ENCODE peak calls at places on chromosomes 4 and X, in six cellular contexts. G is CD4-positive, CD25-positive, alpha-beta regulatory T cell; V is HEK293T; Y is chondrocyte; K is posterior cingulate gyrus; L is left ventricle myocardium inferior. Q is an unnamed sample.

GRCh38 chrX:124346064-124346876 is at the start of gene SH2D1A:
- DNase-seq in G (peak), V (no peak), K (no peak), L (no peak), Y (no peak), Q (no peak)

GRCh38 chrX:73817381-73818199 is 254.6 kb downstream of the CHIC1 start:
- DNase-seq in L (no peak), K (no peak), V (no peak), Y (no peak), G (no peak), Q (no peak)

GRCh38 chr4:98283219-98284199 is 22.3 kb downstream of the RAP1GDS1 start:
- DNase-seq in L (no peak), K (no peak), Y (no peak), V (no peak), G (no peak), Q (no peak)

GRCh38 chr4:124526321-124526720 is 186.2 kb downstream of the ANKRD50 start:
- DNase-seq in K (no peak), G (no peak), Y (no peak), L (no peak), V (no peak), Q (no peak)

GRCh38 chr4:60088803-60089202 is 1111.3 kb upstream of the ADGRL3 start:
- DNase-seq in Y (no peak), K (no peak), G (no peak), V (no peak), L (no peak), Q (no peak)

GRCh38 chrX:11733614-11734013 is 24.4 kb upstream of the MSL3 start:
- DNase-seq in L (no peak), K (no peak), Y (no peak), V (no peak), G (no peak), Q (no peak)

GRCh38 chr4:176464748-176465147 is 145.0 kb downstream of the SPCS3 start:
- DNase-seq in L (no peak), Y (no peak), K (no peak), G (no peak), V (no peak), Q (no peak)

GRCh38 chr4:112706840-112707207 is 69.9 kb downstream of the LARP7 start:
- DNase-seq in V (no peak), L (no peak), Y (no peak), K (no peak), G (no peak), Q (no peak)

GRCh38 chrX:85288992-85289723 is 45.4 kb downstream of the ZNF711 start:
- DNase-seq in K (no peak), Y (no peak), L (no peak), G (no peak), V (no peak), Q (no peak)

GRCh38 chrX:2894885-2895292 is 34.2 kb downstream of the ARSD start:
- DNase-seq in Y (no peak), L (no peak), G (no peak), V (peak), K (no peak), Q (no peak)

GRCh38 chr4:96649536-96649935 is 809.6 kb downstream of the PDHA2 start:
- DNase-seq in K (no peak), Y (no peak), G (no peak), L (no peak), V (no peak), Q (no peak)

GRCh38 chr4:83605744-83606172 is 69.8 kb downstream of the GPAT3 start:
- DNase-seq in K (no peak), L (no peak), V (no peak), G (no peak), Y (no peak), Q (no peak)

GRCh38 chrX:49316085-49316484 is 5.8 kb upstream of the GAGE12J start:
- DNase-seq in Y (no peak), L (no peak), G (no peak), K (no peak), V (no peak), Q (no peak)

GRCh38 chrX:145405012-145405411 is 157.7 kb downstream of the SPANXN1 start:
- DNase-seq in V (peak), G (peak), Y (no peak), L (no peak), K (no peak), Q (no peak)

GRCh38 chrX:48022740-48023139 is 16.0 kb downstream of the SPACA5 start:
- DNase-seq in V (no peak), K (no peak), Y (no peak), G (no peak), L (no peak), Q (no peak)

GRCh38 chr4:76866641-76867040 is 31.3 kb downstream of the SOWAHB start:
- DNase-seq in G (no peak), K (no peak), Y (no peak), L (no peak), V (no peak), Q (no peak)

GRCh38 chr4:88440146-88440545 is 16.8 kb upstream of the HERC5 start:
- DNase-seq in G (no peak), V (no peak), K (no peak), Y (no peak), L (no peak), Q (no peak)

GRCh38 chr4:7625073-7625472 is 190.3 kb upstream of the PSAPL1 start:
- DNase-seq in L (no peak), G (no peak), K (no peak), Y (no peak), V (no peak), Q (no peak)

GRCh38 chr4:123856689-123857545 is 460.3 kb downstream of the SPRY1 start:
- DNase-seq in V (peak), L (peak), K (no peak), G (no peak), Y (no peak), Q (no peak)

GRCh38 chrX:39331062-39331704 is 529.9 kb downstream of the MID1IP1 start:
- DNase-seq in L (no peak), G (no peak), Y (no peak), V (no peak), K (no peak), Q (peak)

GRCh38 chr4:47718691-47719090 is 119.2 kb downstream of the CORIN start:
- DNase-seq in L (no peak), G (no peak), V (no peak), Y (no peak), K (no peak), Q (no peak)

GRCh38 chr4:67122029-67122428 is 423.3 kb downstream of the CENPC start:
- DNase-seq in V (peak), G (no peak), K (no peak), Y (no peak), L (no peak), Q (no peak)

GRCh38 chr4:161762796-161763195 is 401.0 kb downstream of the FSTL5 start:
- DNase-seq in V (no peak), G (no peak), L (no peak), Y (no peak), K (no peak), Q (no peak)

GRCh38 chr4:150297861-150298474 is 219.7 kb downstream of the DCLK2 start:
- DNase-seq in G (peak), K (no peak), V (no peak), Y (no peak), L (no peak), Q (peak)

GRCh38 chr4:173038192-173038896 is 130.3 kb upstream of the GALNT7 start:
- DNase-seq in V (no peak), K (no peak), Y (no peak), L (no peak), G (no peak), Q (no peak)

GRCh38 chrX:43448688-43449087 is 207.4 kb upstream of the MAOA start:
- DNase-seq in L (no peak), G (no peak), Y (no peak), V (no peak), K (no peak), Q (no peak)

GRCh38 chrX:3962511-3963350 is 249.3 kb upstream of the PRKX start:
- DNase-seq in L (no peak), V (peak), K (no peak), Y (no peak), G (peak), Q (no peak)

GRCh38 chr4:83552085-83552484 is 16.2 kb downstream of the GPAT3 start:
- DNase-seq in V (no peak), G (no peak), L (no peak), Y (no peak), K (no peak), Q (no peak)

GRCh38 chr4:2798399-2799301 is 5.8 kb downstream of the SH3BP2 start:
- DNase-seq in G (peak), L (peak), Y (peak), V (no peak), K (no peak), Q (peak)

GRCh38 chrX:113802837-113803236 is 781.0 kb upstream of the HTR2C start:
- DNase-seq in Y (no peak), K (no peak), G (no peak), V (no peak), L (no peak), Q (no peak)

GRCh38 chr4:126215759-126216158 is 901.0 kb downstream of the FAT4 start:
- DNase-seq in Y (no peak), L (no peak), G (no peak), K (no peak), V (no peak), Q (no peak)

GRCh38 chr4:79034544-79034943 is 95.3 kb upstream of the PAQR3 start:
- DNase-seq in V (no peak), L (no peak), G (no peak), Y (no peak), K (no peak), Q (no peak)